ENCODE peak calls at places on chromosomes 5 and 9, in five cellular contexts. I, Y, U, Q and W are unnamed samples.

GRCh38 chr5:68762201-68762600 is 331.6 kb upstream of the SLC30A5 start:
- DNase-seq in Q (no peak), U (no peak), I (no peak), Y (no peak), W (no peak)

GRCh38 chr5:115815693-115816225 is 700 bp downstream of the CDO1 start:
- DNase-seq in Q (no peak), Y (no peak), I (peak), U (no peak), W (no peak)

GRCh38 chr9:135612437-135612836 is 26.9 kb downstream of the GLT6D1 start:
- DNase-seq in Y (no peak), U (no peak), Q (no peak), I (no peak), W (no peak)

GRCh38 chr5:73826301-73826700 is 200.3 kb downstream of the ARHGEF28 start:
- DNase-seq in I (no peak), Y (peak), U (no peak), Q (no peak), W (no peak)

GRCh38 chr5:58932057-58932594 is 349.3 kb downstream of the RAB3C start:
- DNase-seq in I (no peak), Q (no peak), Y (no peak), U (no peak), W (no peak)

GRCh38 chr9:22440841-22441240 is 5.8 kb upstream of the DMRTA1 start:
- DNase-seq in U (no peak), Q (no peak), Y (no peak), I (no peak), W (no peak)

GRCh38 chr9:94922098-94922607 is 195.7 kb downstream of the AOPEP start:
- DNase-seq in U (peak), I (no peak), Q (no peak), Y (peak), W (no peak)

GRCh38 chr5:178093129-178093528 is 20.2 kb upstream of the N4BP3 start:
- DNase-seq in U (no peak), Y (no peak), I (no peak), Q (no peak), W (no peak)

GRCh38 chr9:133405508-133406009 is 12.3 kb downstream of the REXO4 start:
- DNase-seq in Q (no peak), I (no peak), U (no peak), Y (no peak), W (no peak)

GRCh38 chr5:178322736-178323540 is 90.3 kb upstream of the PHYKPL start:
- DNase-seq in U (no peak), Q (no peak), Y (no peak), I (no peak), W (no peak)

GRCh38 chr9:72362680-72363139 is 2.3 kb downstream of the ZFAND5 start:
- DNase-seq in Y (peak), Q (peak), I (no peak), U (peak), W (peak)